ENCODE peak calls at places on chromosomes 12 and 14, in nine cellular contexts. S is GM23338, C is GM12878, I is upper lobe of left lung, Z is K562, E is Panc1, W is suprapubic skin, O is breast epithelium, U is transverse colon. V is an unnamed sample.

GRCh38 chr14:24334431-24335271 is at the start of gene ADCY4:
- DNase-seq in S (peak; percentile 56), C (no peak), I (no peak), Z (no peak), E (no peak), W (no peak), O (no peak), U (no peak), V (peak; percentile 89)

GRCh38 chr14:104115691-104116543 is 22.5 kb upstream of the KIF26A start:
- DNase-seq in S (no peak), C (no peak), I (peak; percentile 59), Z (no peak), E (no peak), W (peak; percentile 79), O (no peak), U (peak; percentile 53), V (peak; percentile 42)

GRCh38 chr12:18861287-18861858 is 123.5 kb downstream of the CAPZA3 start:
- DNase-seq in S (no peak), C (no peak), I (no peak), Z (peak; percentile 4), E (no peak), W (no peak), O (no peak), U (no peak), V (no peak)

GRCh38 chr14:55127491-55127951 is 1.5 kb upstream of the LGALS3 start:
- DNase-seq in S (no peak), C (no peak), I (no peak), Z (no peak), E (no peak), W (no peak), O (no peak), U (peak; percentile 63), V (no peak)

GRCh38 chr14:69048456-69048855 is 69.4 kb upstream of the ACTN1 start:
- DNase-seq in S (no peak), C (no peak), I (peak; percentile 63), Z (peak; percentile 8), E (no peak), W (no peak), O (peak; percentile 73), U (peak; percentile 52), V (no peak)

GRCh38 chr12:108517288-108518100 is 2.4 kb downstream of the FICD start:
- DNase-seq in S (no peak), C (no peak), I (no peak), Z (no peak), E (no peak), W (no peak), O (no peak), U (no peak), V (no peak)

GRCh38 chr14:69260246-69260978 is 454 bp downstream of the GALNT16 start:
- DNase-seq in S (peak; percentile 88), C (no peak), I (no peak), Z (no peak), E (no peak), W (no peak), O (no peak), U (no peak), V (no peak)

GRCh38 chr14:96105921-96106441 is 66.8 kb downstream of the C14orf132 start:
- DNase-seq in S (no peak), C (no peak), I (peak; percentile 45), Z (no peak), E (no peak), W (peak; percentile 86), O (peak; percentile 64), U (peak; percentile 63), V (no peak)

GRCh38 chr14:20781805-20782204 is 737 bp downstream of the RNASE6 start:
- DNase-seq in S (no peak), C (no peak), I (no peak), Z (no peak), E (no peak), W (no peak), O (no peak), U (no peak), V (no peak)

GRCh38 chr12:48388430-48388829 is 37.7 kb upstream of the ZNF641 start:
- DNase-seq in S (no peak), C (no peak), I (no peak), Z (no peak), E (no peak), W (no peak), O (no peak), U (no peak), V (no peak)

GRCh38 chr12:120858306-120859088 is 45.7 kb downstream of the SPPL3 start:
- DNase-seq in S (no peak), C (no peak), I (no peak), Z (no peak), E (no peak), W (no peak), O (no peak), U (no peak), V (no peak)

GRCh38 chr14:29752221-29752923 is 175.3 kb downstream of the PRKD1 start:
- DNase-seq in S (no peak), C (no peak), I (no peak), Z (no peak), E (no peak), W (no peak), O (no peak), U (no peak), V (no peak)

GRCh38 chr14:44756577-44756976 is 205.2 kb downstream of the KLHL28 start:
- DNase-seq in S (no peak), C (no peak), I (no peak), Z (no peak), E (no peak), W (no peak), O (no peak), U (no peak), V (no peak)

GRCh38 chr14:35339761-35340406 is 47.7 kb downstream of the PSMA6 start:
- DNase-seq in S (no peak), C (no peak), I (peak; percentile 68), Z (no peak), E (no peak), W (no peak), O (no peak), U (no peak), V (peak; percentile 88)

GRCh38 chr12:26523708-26524150 is 309.3 kb downstream of the ITPR2 start:
- DNase-seq in S (no peak), C (no peak), I (peak; percentile 95), Z (no peak), E (no peak), W (peak; percentile 94), O (peak; percentile 92), U (peak; percentile 90), V (peak; percentile 80)

GRCh38 chr14:66378712-66379111 is 107.5 kb upstream of the CCDC196 start:
- DNase-seq in S (no peak), C (no peak), I (no peak), Z (no peak), E (no peak), W (no peak), O (no peak), U (no peak), V (no peak)

GRCh38 chr14:66383271-66383670 is 102.9 kb upstream of the CCDC196 start:
- DNase-seq in S (no peak), C (no peak), I (no peak), Z (no peak), E (no peak), W (no peak), O (no peak), U (no peak), V (no peak)

GRCh38 chr14:66380143-66380542 is 106.0 kb upstream of the CCDC196 start:
- DNase-seq in S (no peak), C (no peak), I (no peak), Z (no peak), E (no peak), W (no peak), O (no peak), U (no peak), V (no peak)

GRCh38 chr14:66381765-66382164 is 104.4 kb upstream of the CCDC196 start:
- DNase-seq in S (no peak), C (no peak), I (no peak), Z (no peak), E (no peak), W (no peak), O (no peak), U (no peak), V (no peak)

GRCh38 chr14:66379116-66379515 is 107.1 kb upstream of the CCDC196 start:
- DNase-seq in S (no peak), C (no peak), I (peak; percentile 47), Z (no peak), E (no peak), W (no peak), O (no peak), U (no peak), V (no peak)
- TF ChIP-seq POLR2AphosphoS5 in S (no peak), C (no peak), I (no peak), Z (no peak), E (no peak), W (no peak), O (no peak), U (no peak), V (no peak)

DNA sequence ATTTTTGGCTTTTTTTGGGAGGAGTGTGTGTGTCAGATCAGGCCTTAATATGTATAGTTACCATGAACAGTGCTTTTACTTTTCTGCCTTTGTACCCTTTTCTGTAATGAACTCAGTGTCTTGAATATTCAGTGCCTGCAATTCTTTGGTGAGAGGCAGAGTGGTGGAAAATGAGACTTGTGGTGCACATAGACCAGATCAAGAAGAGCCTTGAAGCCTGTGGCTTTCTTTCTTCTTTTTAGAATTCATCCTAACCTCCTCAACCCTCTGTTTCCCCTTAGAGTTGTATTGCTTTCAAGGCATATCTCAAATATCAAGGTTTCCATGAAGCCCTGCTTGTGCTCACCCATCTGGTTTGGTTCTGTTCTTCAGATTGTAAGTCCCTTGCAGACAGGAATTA is 2.6 kb downstream of the YLPM1 start:
- DNase-seq in S (no peak), C (no peak), I (no peak), Z (no peak), E (no peak), W (no peak), O (no peak), U (no peak), V (no peak)
- H3K4me1 ChIP-seq in S (peaks cover 13% of the 10 kb centered on the region), C (peaks cover 2% of the 10 kb centered on the region), I (peaks cover 29% of the 10 kb centered on the region), Z (peaks cover 8% of the 10 kb centered on the region), E (peaks cover 6% of the 10 kb centered on the region), W (peaks cover 53% of the 10 kb centered on the region), O (no peaks in the 10 kb centered on the region), U (peaks cover 30% of the 10 kb centered on the region), V (peaks cover 74% of the 10 kb centered on the region)

DNA sequence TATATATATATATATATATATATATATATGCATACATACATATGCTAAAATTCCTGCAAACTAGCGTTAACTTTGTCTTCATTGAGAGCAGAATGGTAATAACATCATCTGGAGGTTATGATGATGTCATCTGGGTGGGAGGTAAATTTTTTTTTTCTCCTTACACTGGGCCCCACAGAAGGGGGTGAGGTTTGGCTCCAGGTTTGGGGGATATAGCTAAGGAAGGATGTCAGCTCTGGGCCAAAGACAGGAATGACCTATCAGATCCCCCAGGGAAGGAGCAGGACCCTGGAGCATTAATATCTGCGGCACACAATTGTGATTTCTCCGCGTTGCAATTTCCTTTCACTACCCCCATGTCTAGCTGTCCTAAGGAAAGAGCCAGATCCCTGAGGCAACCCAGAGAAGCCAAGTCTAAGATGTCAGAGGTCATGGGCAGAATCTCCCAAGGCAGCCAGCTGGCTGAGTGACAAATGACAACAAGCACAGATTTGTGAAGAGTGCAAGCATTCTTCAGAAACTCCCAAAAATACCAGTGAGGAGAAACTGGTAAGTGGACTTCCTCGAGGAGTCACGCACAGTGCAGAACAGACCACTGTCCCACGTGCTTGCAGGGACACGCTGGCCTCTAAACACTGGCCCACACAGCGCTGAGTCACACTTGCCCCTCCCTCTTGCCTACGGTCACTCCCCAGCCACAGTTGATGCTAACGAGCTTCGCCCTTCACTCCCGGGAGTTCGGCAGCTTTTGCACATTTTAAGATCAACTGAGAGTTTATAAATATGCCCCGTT is 9.9 kb downstream of the UBC start:
- DNase-seq in S (no peak), C (no peak), I (peak; percentile 91), Z (peak; percentile 95), E (no peak), W (peak; percentile 94), O (peak; percentile 82), U (peak; percentile 86), V (peak; percentile 87)
- TF ChIP-seq POLR2AphosphoS5 in S (no peak), C (no peak), I (peak; percentile 62), Z (peak; percentile 36), E (peak; percentile 58), W (peak; percentile 55), O (peak; percentile 60), U (peak; percentile 80), V (peak; percentile 75)

GRCh38 chr12:49874142-49874897 is 29.4 kb downstream of the FAIM2 start:
- DNase-seq in S (no peak), C (no peak), I (no peak), Z (no peak), E (no peak), W (no peak), O (no peak), U (no peak), V (peak; percentile 56)
- H3K4me1 ChIP-seq in S (no peaks in the 10 kb centered on the region), C (no peaks in the 10 kb centered on the region), I (peaks cover 6% of the 10 kb centered on the region), Z (peaks cover 18% of the 10 kb centered on the region), E (peaks cover 23% of the 10 kb centered on the region), W (peaks cover 22% of the 10 kb centered on the region), O (peaks cover 5% of the 10 kb centered on the region), U (peaks cover 3% of the 10 kb centered on the region), V (peaks cover 14% of the 10 kb centered on the region)